ENCODE peak calls at places on chromosomes 2 and 18, in four cellular contexts. M, H, B and X are unnamed samples.
A peak's percentile ranks its signal among the peaks of the same experiment; 100 is the strongest.

GRCh38 chr2:68936889-68937288 is 15.8 kb downstream of the GKN2 start:
- DNase-seq in B (no peak), M (peak; percentile 62), H (no peak), X (peak; percentile 42)

GRCh38 chr2:132384491-132385186 is 32.0 kb upstream of the GPR39 start:
- DNase-seq in M (no peak), B (peak; percentile 90), H (no peak), X (no peak)

GRCh38 chr2:73111300-73112025 is 1.3 kb downstream of the RAB11FIP5 start:
- DNase-seq in B (no peak), H (no peak), M (peak; percentile 69), X (peak; percentile 72)

GRCh38 chr2:5479265-5479928 is 212.8 kb upstream of the SOX11 start:
- DNase-seq in B (no peak), M (no peak), H (no peak), X (no peak)

GRCh38 chr2:105746177-105747080 is 1.7 kb downstream of the NCK2 start:
- DNase-seq in M (no peak), H (peak; percentile 96), B (no peak), X (no peak)

GRCh38 chr2:136395590-136395989 is 277.6 kb upstream of the CXCR4 start:
- DNase-seq in M (no peak), H (no peak), B (no peak), X (no peak)

GRCh38 chr2:213422211-213422610 is 137.9 kb downstream of the SPAG16 start:
- DNase-seq in M (no peak), H (no peak), B (no peak), X (no peak)

GRCh38 chr2:17918789-17919188 is 40.3 kb downstream of the KCNS3 start:
- DNase-seq in B (no peak), M (no peak), H (no peak), X (no peak)

GRCh38 chr2:219444566-219445091 is 10.0 kb downstream of the SPEG start:
- DNase-seq in M (no peak), B (no peak), H (no peak), X (no peak)

GRCh38 chr2:83689402-83689801 is 769.7 kb downstream of the SUCLG1 start:
- DNase-seq in M (no peak), H (no peak), B (no peak), X (no peak)

GRCh38 chr2:110097506-110098220 is 18.0 kb downstream of the MALL start:
- DNase-seq in H (peak; percentile 82), B (no peak), M (no peak), X (no peak)

GRCh38 chr2:200239216-200239615 is 67.3 kb upstream of the SPATS2L start:
- DNase-seq in M (peak; percentile 14), B (no peak), H (no peak), X (peak; percentile 77)

GRCh38 chr2:230793573-230794359 is 71.0 kb upstream of the ITM2C start:
- DNase-seq in B (peak; percentile 97), H (no peak), M (peak; percentile 99), X (peak; percentile 98)

GRCh38 chr18:28007841-28008240 is 169.1 kb downstream of the CDH2 start:
- DNase-seq in M (peak; percentile 71), B (no peak), H (no peak), X (no peak)

GRCh38 chr18:34971313-34971712 is 69.9 kb upstream of the MAPRE2 start:
- DNase-seq in M (peak; percentile 54), B (no peak), H (no peak), X (no peak)

GRCh38 chr2:176522271-176522670 is 253.0 kb downstream of the MTX2 start:
- DNase-seq in H (no peak), M (no peak), B (no peak), X (no peak)

GRCh38 chr2:88099798-88100488 is 27.9 kb downstream of the FABP1 start:
- DNase-seq in M (peak; percentile 9), B (no peak), H (no peak), X (peak; percentile 62)

GRCh38 chr2:26330114-26330581 is 15.8 kb upstream of the SELENOI start:
- DNase-seq in B (peak; percentile 46), M (peak; percentile 84), H (peak; percentile 96), X (peak; percentile 83)

GRCh38 chr18:24112874-24113615 is 25.8 kb upstream of the CABYR start:
- DNase-seq in B (no peak), M (peak; percentile 58), H (no peak), X (peak; percentile 55)

GRCh38 chr18:36496022-36496421 is 198.5 kb downstream of the FHOD3 start:
- DNase-seq in M (no peak), B (no peak), H (no peak), X (no peak)

GRCh38 chr2:29576231-29576630 is 345.2 kb downstream of the ALK start:
- DNase-seq in B (no peak), M (no peak), H (no peak), X (no peak)